ENCODE peak calls at places on chromosomes 13 and 19, in nine cellular contexts. S is cardiac muscle cell, M is fibroblast of lung, Y is lung, F is ascending aorta, O is IMR-90, I is pancreas, U is body of pancreas, A is DND-41. K is an unnamed sample.

GRCh38 chr13:76832258-76832988 is 53.8 kb downstream of the KCTD12 start:
- DNase-seq in F (no peak), M (no peak), I (no peak), Y (no peak), O (no peak), U (no peak), S (no peak), A (no peak), K (no peak)

GRCh38 chr19:6065685-6066365 is 44.5 kb downstream of the RFX2 start:
- DNase-seq in I (no peak), A (peak; percentile 29), U (peak; percentile 58), S (no peak), F (no peak), Y (no peak), M (no peak), O (peak; percentile 30), K (no peak)

GRCh38 chr19:33301011-33301899 is 1.1 kb downstream of the CEBPA start:
- DNase-seq in O (no peak), Y (peak; percentile 38), I (peak; percentile 70), A (no peak), M (no peak), U (peak; percentile 41), S (peak; percentile 40), F (no peak), K (no peak)

GRCh38 chr13:40158218-40158617 is 502.8 kb downstream of the COG6 start:
- DNase-seq in A (no peak), I (no peak), S (no peak), U (no peak), F (no peak), O (no peak), M (no peak), Y (no peak), K (no peak)

GRCh38 chr19:17579523-17580244 is 24.2 kb downstream of the COLGALT1 start:
- DNase-seq in S (peak; percentile 73), I (peak; percentile 71), O (peak; percentile 26), A (no peak), Y (peak; percentile 54), M (peak; percentile 57), U (no peak), F (no peak), K (peak; percentile 66)

GRCh38 chr13:52020191-52020590 is 4.3 kb upstream of the UTP14C start:
- DNase-seq in O (no peak), I (no peak), Y (no peak), M (no peak), U (no peak), F (no peak), S (no peak), A (no peak), K (no peak)

GRCh38 chr19:8158411-8159074 is 9.2 kb upstream of the FBN3 start:
- DNase-seq in F (no peak), Y (peak; percentile 63), O (peak; percentile 79), I (no peak), M (peak; percentile 88), S (peak; percentile 89), U (peak; percentile 66), A (peak; percentile 26), K (peak; percentile 63)

GRCh38 chr13:93797463-93797862 is 570.9 kb downstream of the GPC6 start:
- DNase-seq in S (no peak), A (no peak), F (no peak), Y (no peak), U (no peak), M (no peak), O (peak; percentile 21), I (no peak), K (no peak)

GRCh38 chr13:75704942-75705320 is 68.8 kb downstream of the LMO7 start:
- DNase-seq in S (no peak), F (no peak), A (no peak), I (peak; percentile 66), M (no peak), U (peak; percentile 65), Y (peak; percentile 67), O (no peak), K (peak; percentile 82)

GRCh38 chr13:27035892-27036235 is 135.7 kb downstream of the USP12 start:
- DNase-seq in U (no peak), M (no peak), O (peak; percentile 56), A (no peak), Y (no peak), S (no peak), F (no peak), I (no peak), K (no peak)

GRCh38 chr19:35767288-35768081 is 7.9 kb upstream of the ARHGAP33 start:
- DNase-seq in A (no peak), Y (no peak), O (no peak), I (peak; percentile 84), M (no peak), S (peak; percentile 82), U (peak; percentile 58), F (no peak), K (no peak)

GRCh38 chr19:7099597-7099921 is 30.1 kb downstream of the ZNF557 start:
- DNase-seq in A (no peak), Y (no peak), M (no peak), F (no peak), O (no peak), I (peak; percentile 88), S (no peak), U (no peak), K (no peak)

GRCh38 chr19:50556236-50557008 is 11.8 kb downstream of the LRRC4B start:
- DNase-seq in S (peak; percentile 96), A (peak; percentile 62), O (peak; percentile 59), F (no peak), U (peak; percentile 65), M (peak; percentile 58), I (peak; percentile 91), Y (peak; percentile 52), K (peak; percentile 88)

DNA sequence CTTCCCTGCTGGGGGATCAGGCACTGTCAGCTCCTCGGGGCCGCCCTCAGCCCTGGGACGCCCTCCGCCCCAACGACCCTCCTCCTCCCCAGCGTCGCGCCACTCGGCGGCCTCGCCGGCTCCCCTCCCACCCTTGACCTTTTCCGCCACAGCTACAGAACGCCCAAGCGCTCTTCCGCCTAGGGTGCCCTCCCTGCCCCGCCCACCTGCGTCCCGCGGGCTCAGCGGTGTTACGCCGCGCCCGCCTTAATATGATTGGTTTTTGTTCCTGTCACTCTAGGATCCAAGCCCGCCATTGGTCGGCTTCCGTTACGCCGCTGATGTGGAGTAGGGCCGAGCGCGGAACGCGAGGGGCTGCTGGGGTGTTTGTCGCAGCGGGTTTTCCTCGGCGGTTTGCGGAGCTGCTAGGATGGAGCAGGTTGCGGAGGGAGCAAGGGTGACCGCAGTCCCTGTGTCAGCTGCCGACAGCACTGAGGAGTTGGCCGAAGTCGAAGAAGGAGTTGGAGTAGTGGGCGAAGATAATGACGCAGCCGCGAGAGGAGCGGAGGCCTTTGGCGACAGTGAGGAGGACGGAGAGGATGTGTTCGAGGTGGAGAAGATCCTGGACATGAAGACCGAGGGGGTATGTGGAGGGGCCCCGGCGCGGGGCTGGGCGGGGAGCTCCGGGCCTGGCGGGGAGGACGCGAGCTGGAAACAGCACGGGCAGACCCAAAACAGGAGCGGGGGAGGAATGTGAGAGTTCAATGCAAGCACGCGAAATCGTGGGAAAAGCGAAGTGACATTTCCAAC is at the start of gene MPHOSPH8:
- DNase-seq in I (peak; percentile 92), S (peak; percentile 96), O (peak; percentile 94), F (peak; percentile 80), A (peak; percentile 96), M (peak; percentile 97), Y (peak; percentile 95), U (peak; percentile 96), K (peak; percentile 97)
- H3K4me1 ChIP-seq in I (peaks cover 21% of the 10 kb centered on the region), S (peaks cover 4% of the 10 kb centered on the region), O (no peaks in the 10 kb centered on the region), F (peaks cover 23% of the 10 kb centered on the region), A (peaks cover 33% of the 10 kb centered on the region), M (no peaks in the 10 kb centered on the region), Y (peaks cover 5% of the 10 kb centered on the region), U (peaks cover 15% of the 10 kb centered on the region), K (no peaks in the 10 kb centered on the region)

GRCh38 chr13:20231839-20232555 is at the start of gene GJB6:
- DNase-seq in M (no peak), O (no peak), I (peak; percentile 73), S (peak; percentile 34), F (no peak), Y (no peak), U (peak; percentile 14), A (no peak), K (no peak)

GRCh38 chr13:20227288-20227687 is 4.8 kb downstream of the GJB6 start:
- DNase-seq in A (no peak), Y (no peak), O (no peak), U (no peak), S (no peak), I (no peak), M (no peak), F (no peak), K (no peak)

GRCh38 chr13:20232556-20233277 is 598 bp upstream of the GJB6 start:
- DNase-seq in Y (no peak), I (no peak), M (no peak), F (no peak), O (no peak), A (no peak), U (no peak), S (no peak), K (no peak)

GRCh38 chr13:20227730-20228129 is 4.4 kb downstream of the GJB6 start:
- DNase-seq in I (no peak), M (no peak), F (no peak), U (no peak), A (no peak), O (no peak), Y (no peak), S (no peak), K (no peak)

DNA sequence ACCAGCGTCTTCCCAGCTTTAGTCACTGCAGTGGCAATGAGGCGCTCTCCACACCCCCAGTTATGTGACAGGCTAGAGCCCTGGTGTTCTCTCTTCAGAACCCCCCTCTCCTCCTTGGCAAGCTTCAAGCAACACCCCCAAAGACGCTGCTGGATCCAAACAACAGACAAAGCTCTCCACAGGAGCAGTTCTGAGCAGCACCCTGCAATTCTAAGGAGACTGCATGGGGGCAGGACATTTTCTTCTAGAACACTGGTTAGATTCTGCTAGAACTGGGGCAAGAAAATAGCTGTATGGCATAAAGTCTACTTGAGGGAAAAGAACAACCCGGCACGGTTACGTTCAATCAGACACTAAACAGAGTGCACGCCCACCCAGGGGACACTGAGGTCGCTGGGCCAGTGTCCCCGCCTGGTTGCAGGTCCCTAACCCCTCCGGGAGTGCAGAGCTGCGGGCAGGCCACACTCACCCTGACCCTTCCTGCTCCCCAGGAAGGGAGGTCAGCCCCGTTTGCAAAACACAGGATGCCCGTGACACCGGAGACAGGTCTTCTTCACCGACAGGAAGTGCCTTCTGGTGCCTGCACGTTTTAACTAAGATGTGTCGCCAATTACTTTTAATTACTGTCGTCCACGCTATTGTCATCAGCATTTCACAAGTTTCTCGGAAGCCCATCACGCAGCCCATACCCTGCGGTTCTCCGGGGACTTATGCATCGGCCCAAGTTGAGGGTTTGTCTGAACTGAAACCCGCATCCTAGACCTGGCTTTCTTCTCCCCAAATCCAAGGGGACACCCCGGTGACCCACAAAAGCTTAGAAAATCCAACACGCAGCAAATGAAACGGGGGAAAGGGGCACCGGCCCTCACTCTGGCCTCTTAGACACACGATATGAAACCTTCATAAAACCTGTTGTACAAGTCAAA is 943 bp downstream of the GJB6 start:
- DNase-seq in Y (no peak), M (no peak), A (no peak), F (no peak), S (no peak), I (no peak), O (no peak), U (no peak), K (no peak)
- H3K4me3 ChIP-seq in Y (no peak overlapping the region), M (no peak overlapping the region), A (no peak overlapping the region), F (peak overlapping the region; percentile 28), S (peak overlapping the region; percentile 39), I (no peak overlapping the region), O (no peak overlapping the region), U (no peak overlapping the region), K (no peak overlapping the region)

GRCh38 chr13:91904597-91904996 is 506.2 kb downstream of the GPC5 start:
- DNase-seq in I (no peak), S (no peak), A (no peak), U (no peak), Y (no peak), O (no peak), M (no peak), F (no peak), K (no peak)
- H3K4me1 ChIP-seq in I (no peaks in the 10 kb centered on the region), S (no peaks in the 10 kb centered on the region), A (no peaks in the 10 kb centered on the region), U (no peaks in the 10 kb centered on the region), Y (no peaks in the 10 kb centered on the region), O (no peaks in the 10 kb centered on the region), M (no peaks in the 10 kb centered on the region), F (no peaks in the 10 kb centered on the region), K (no peaks in the 10 kb centered on the region)

GRCh38 chr19:41328818-41329220 is 18.8 kb downstream of the CCDC97 start:
- DNase-seq in S (no peak), I (no peak), M (no peak), U (no peak), Y (no peak), O (no peak), A (no peak), F (no peak), K (no peak)
- H3K4me3 ChIP-seq in S (no peak overlapping the region), I (no peak overlapping the region), M (no peak overlapping the region), U (no peak overlapping the region), Y (no peak overlapping the region), O (no peak overlapping the region), A (no peak overlapping the region), F (no peak overlapping the region), K (no peak overlapping the region)

K was measured in SJCRH30.